ENCODE peak calls at places on chromosomes 5 and 9, in ten cellular contexts. One of them, this sample, is unnamed.
A peak's percentile ranks its signal among the peaks of the same experiment; 100 is the strongest.

GRCh38 chr5:80852331-80853245 is 107.6 kb upstream of the RASGRF2 start:
- DNase-seq in HuH-7.5: no peak
- DNase-seq in ELR: no peak
- DNase-seq in Ammon's horn: no peak
- DNase-seq in hypothalamus: no peak
- DNase-seq in transverse colon: no peak
- DNase-seq in ACHN: no peak
- DNase-seq in neuronal stem cell: no peak
- DNase-seq in mesothelial cell of epicardium: no peak
- DNase-seq in stomach: no peak
- DNase-seq in this sample: no peak

GRCh38 chr5:60677831-60678664 is 21.9 kb downstream of the DEPDC1B start:
- DNase-seq in HuH-7.5: no peak
- DNase-seq in Ammon's horn: peak; percentile 15
- DNase-seq in ELR: peak; percentile 71
- DNase-seq in hypothalamus: no peak
- DNase-seq in neuronal stem cell: no peak
- DNase-seq in stomach: peak; percentile 37
- DNase-seq in mesothelial cell of epicardium: no peak
- DNase-seq in ACHN: peak; percentile 73
- DNase-seq in transverse colon: peak; percentile 85
- DNase-seq in this sample: peak; percentile 82

GRCh38 chr9:35718726-35719511 is 13.1 kb downstream of the TLN1 start:
- DNase-seq in Ammon's horn: no peak
- DNase-seq in HuH-7.5: no peak
- DNase-seq in mesothelial cell of epicardium: no peak
- DNase-seq in neuronal stem cell: no peak
- DNase-seq in ACHN: no peak
- DNase-seq in transverse colon: no peak
- DNase-seq in ELR: peak; percentile 47
- DNase-seq in hypothalamus: no peak
- DNase-seq in stomach: no peak
- DNase-seq in this sample: peak; percentile 39

GRCh38 chr9:23825143-23825531 is 903 bp downstream of the ELAVL2 start:
- DNase-seq in ACHN: no peak
- DNase-seq in transverse colon: no peak
- DNase-seq in mesothelial cell of epicardium: no peak
- DNase-seq in ELR: no peak
- DNase-seq in HuH-7.5: no peak
- DNase-seq in neuronal stem cell: no peak
- DNase-seq in hypothalamus: no peak
- DNase-seq in stomach: no peak
- DNase-seq in Ammon's horn: no peak
- DNase-seq in this sample: no peak

GRCh38 chr9:129770741-129771140 is 17.9 kb upstream of the PTGES start:
- DNase-seq in HuH-7.5: no peak
- DNase-seq in neuronal stem cell: no peak
- DNase-seq in ACHN: no peak
- DNase-seq in transverse colon: no peak
- DNase-seq in ELR: no peak
- DNase-seq in Ammon's horn: no peak
- DNase-seq in mesothelial cell of epicardium: no peak
- DNase-seq in stomach: no peak
- DNase-seq in hypothalamus: no peak
- DNase-seq in this sample: no peak

GRCh38 chr5:38559427-38559826 is 3.0 kb upstream of the LIFR start:
- DNase-seq in hypothalamus: no peak
- DNase-seq in Ammon's horn: no peak
- DNase-seq in ELR: no peak
- DNase-seq in neuronal stem cell: no peak
- DNase-seq in transverse colon: no peak
- DNase-seq in ACHN: no peak
- DNase-seq in mesothelial cell of epicardium: no peak
- DNase-seq in HuH-7.5: no peak
- DNase-seq in stomach: no peak
- DNase-seq in this sample: no peak

GRCh38 chr9:129493714-129494047 is 127.2 kb downstream of the C9orf50 start:
- DNase-seq in ELR: no peak
- DNase-seq in HuH-7.5: no peak
- DNase-seq in ACHN: no peak
- DNase-seq in transverse colon: no peak
- DNase-seq in hypothalamus: no peak
- DNase-seq in mesothelial cell of epicardium: no peak
- DNase-seq in Ammon's horn: no peak
- DNase-seq in neuronal stem cell: no peak
- DNase-seq in stomach: no peak
- DNase-seq in this sample: no peak

GRCh38 chr9:136965771-136966484 is 11.4 kb upstream of the PTGDS start:
- DNase-seq in HuH-7.5: no peak
- DNase-seq in stomach: no peak
- DNase-seq in hypothalamus: peak; percentile 19
- DNase-seq in ACHN: no peak
- DNase-seq in mesothelial cell of epicardium: no peak
- DNase-seq in neuronal stem cell: no peak
- DNase-seq in ELR: peak; percentile 10
- DNase-seq in transverse colon: no peak
- DNase-seq in Ammon's horn: peak; percentile 92
- DNase-seq in this sample: no peak

GRCh38 chr9:101219030-101219429 is 165.8 kb downstream of the BAAT start:
- DNase-seq in stomach: no peak
- DNase-seq in Ammon's horn: no peak
- DNase-seq in mesothelial cell of epicardium: no peak
- DNase-seq in transverse colon: no peak
- DNase-seq in ELR: no peak
- DNase-seq in ACHN: no peak
- DNase-seq in neuronal stem cell: no peak
- DNase-seq in hypothalamus: no peak
- DNase-seq in HuH-7.5: no peak
- DNase-seq in this sample: no peak

This sample was measured in PC-3.